ENCODE peak calls at places on chromosome X, in seven cellular contexts. One of them, this sample, is unnamed.

GRCh38 chrX:153806999-153807575 is 12.6 kb downstream of the SSR4 start:
- DNase-seq in LHCN-M2: no peak
- DNase-seq in stimulated activated naive CD8-positive, alpha-beta T cell treated with anti-CD3 and anti-CD28 coated beads, Interleukin-15, Interleukin-2, amounts not matched to agents 100 U/mL and 50 U/mL, for 24 hours: no peak
- DNase-seq in activated CD8-positive, alpha-beta memory T cell treated with anti-CD3 and anti-CD28 coated beads for 1 hour: no peak
- DNase-seq in naive thymus-derived CD8-positive, alpha-beta T cell: no peak
- DNase-seq in CD4-positive, alpha-beta T cell: no peak
- DNase-seq in stimulated activated naive CD4-positive, alpha-beta T cell: no peak
- DNase-seq in this sample: no peak

GRCh38 chrX:103845165-103845653 is 13.2 kb upstream of the RAB9B start:
- DNase-seq in LHCN-M2: peak
- DNase-seq in stimulated activated naive CD8-positive, alpha-beta T cell treated with anti-CD3 and anti-CD28 coated beads, Interleukin-15, Interleukin-2, amounts not matched to agents 100 U/mL and 50 U/mL, for 24 hours: peak
- DNase-seq in activated CD8-positive, alpha-beta memory T cell treated with anti-CD3 and anti-CD28 coated beads for 1 hour: no peak
- DNase-seq in naive thymus-derived CD8-positive, alpha-beta T cell: peak
- DNase-seq in CD4-positive, alpha-beta T cell: peak
- DNase-seq in stimulated activated naive CD4-positive, alpha-beta T cell: peak
- DNase-seq in this sample: peak

GRCh38 chrX:9885150-9885549 is 82.0 kb upstream of the CLDN34 start:
- DNase-seq in LHCN-M2: peak
- DNase-seq in stimulated activated naive CD8-positive, alpha-beta T cell treated with anti-CD3 and anti-CD28 coated beads, Interleukin-15, Interleukin-2, amounts not matched to agents 100 U/mL and 50 U/mL, for 24 hours: peak
- DNase-seq in activated CD8-positive, alpha-beta memory T cell treated with anti-CD3 and anti-CD28 coated beads for 1 hour: no peak
- DNase-seq in naive thymus-derived CD8-positive, alpha-beta T cell: peak
- DNase-seq in CD4-positive, alpha-beta T cell: peak
- DNase-seq in stimulated activated naive CD4-positive, alpha-beta T cell: no peak
- DNase-seq in this sample: peak

GRCh38 chrX:71143508-71143907 is 1.1 kb upstream of the NLGN3 start:
- DNase-seq in LHCN-M2: no peak
- DNase-seq in stimulated activated naive CD8-positive, alpha-beta T cell treated with anti-CD3 and anti-CD28 coated beads, Interleukin-15, Interleukin-2, amounts not matched to agents 100 U/mL and 50 U/mL, for 24 hours: no peak
- DNase-seq in activated CD8-positive, alpha-beta memory T cell treated with anti-CD3 and anti-CD28 coated beads for 1 hour: no peak
- DNase-seq in naive thymus-derived CD8-positive, alpha-beta T cell: no peak
- DNase-seq in CD4-positive, alpha-beta T cell: no peak
- DNase-seq in stimulated activated naive CD4-positive, alpha-beta T cell: no peak
- DNase-seq in this sample: no peak

GRCh38 chrX:131728295-131729145 is 184.6 kb downstream of the OR13H1 start:
- DNase-seq in LHCN-M2: no peak
- DNase-seq in stimulated activated naive CD8-positive, alpha-beta T cell treated with anti-CD3 and anti-CD28 coated beads, Interleukin-15, Interleukin-2, amounts not matched to agents 100 U/mL and 50 U/mL, for 24 hours: no peak
- DNase-seq in activated CD8-positive, alpha-beta memory T cell treated with anti-CD3 and anti-CD28 coated beads for 1 hour: peak
- DNase-seq in naive thymus-derived CD8-positive, alpha-beta T cell: peak
- DNase-seq in CD4-positive, alpha-beta T cell: no peak
- DNase-seq in stimulated activated naive CD4-positive, alpha-beta T cell: no peak
- DNase-seq in this sample: no peak

GRCh38 chrX:47145408-47146120 is 543 bp downstream of the RBM10 start:
- DNase-seq in LHCN-M2: no peak
- DNase-seq in stimulated activated naive CD8-positive, alpha-beta T cell treated with anti-CD3 and anti-CD28 coated beads, Interleukin-15, Interleukin-2, amounts not matched to agents 100 U/mL and 50 U/mL, for 24 hours: no peak
- DNase-seq in activated CD8-positive, alpha-beta memory T cell treated with anti-CD3 and anti-CD28 coated beads for 1 hour: no peak
- DNase-seq in naive thymus-derived CD8-positive, alpha-beta T cell: no peak
- DNase-seq in CD4-positive, alpha-beta T cell: no peak
- DNase-seq in stimulated activated naive CD4-positive, alpha-beta T cell: peak
- DNase-seq in this sample: no peak

GRCh38 chrX:20442597-20442996 is 175.9 kb upstream of the RPS6KA3 start:
- DNase-seq in LHCN-M2: peak
- DNase-seq in stimulated activated naive CD8-positive, alpha-beta T cell treated with anti-CD3 and anti-CD28 coated beads, Interleukin-15, Interleukin-2, amounts not matched to agents 100 U/mL and 50 U/mL, for 24 hours: peak
- DNase-seq in activated CD8-positive, alpha-beta memory T cell treated with anti-CD3 and anti-CD28 coated beads for 1 hour: peak
- DNase-seq in naive thymus-derived CD8-positive, alpha-beta T cell: peak
- DNase-seq in CD4-positive, alpha-beta T cell: peak
- DNase-seq in stimulated activated naive CD4-positive, alpha-beta T cell: peak
- DNase-seq in this sample: peak

GRCh38 chrX:130975947-130976346 is 72.9 kb upstream of the ENOX2 start:
- DNase-seq in LHCN-M2: peak
- DNase-seq in stimulated activated naive CD8-positive, alpha-beta T cell treated with anti-CD3 and anti-CD28 coated beads, Interleukin-15, Interleukin-2, amounts not matched to agents 100 U/mL and 50 U/mL, for 24 hours: peak
- DNase-seq in activated CD8-positive, alpha-beta memory T cell treated with anti-CD3 and anti-CD28 coated beads for 1 hour: no peak
- DNase-seq in naive thymus-derived CD8-positive, alpha-beta T cell: peak
- DNase-seq in CD4-positive, alpha-beta T cell: no peak
- DNase-seq in stimulated activated naive CD4-positive, alpha-beta T cell: no peak
- DNase-seq in this sample: peak

GRCh38 chrX:10628906-10629305 is 8.5 kb upstream of the MID1 start:
- DNase-seq in LHCN-M2: no peak
- DNase-seq in stimulated activated naive CD8-positive, alpha-beta T cell treated with anti-CD3 and anti-CD28 coated beads, Interleukin-15, Interleukin-2, amounts not matched to agents 100 U/mL and 50 U/mL, for 24 hours: no peak
- DNase-seq in activated CD8-positive, alpha-beta memory T cell treated with anti-CD3 and anti-CD28 coated beads for 1 hour: no peak
- DNase-seq in naive thymus-derived CD8-positive, alpha-beta T cell: no peak
- DNase-seq in CD4-positive, alpha-beta T cell: no peak
- DNase-seq in stimulated activated naive CD4-positive, alpha-beta T cell: no peak
- DNase-seq in this sample: no peak

GRCh38 chrX:49192722-49193328 is 6.7 kb upstream of the PRICKLE3 start:
- DNase-seq in LHCN-M2: no peak
- DNase-seq in stimulated activated naive CD8-positive, alpha-beta T cell treated with anti-CD3 and anti-CD28 coated beads, Interleukin-15, Interleukin-2, amounts not matched to agents 100 U/mL and 50 U/mL, for 24 hours: peak
- DNase-seq in activated CD8-positive, alpha-beta memory T cell treated with anti-CD3 and anti-CD28 coated beads for 1 hour: no peak
- DNase-seq in naive thymus-derived CD8-positive, alpha-beta T cell: no peak
- DNase-seq in CD4-positive, alpha-beta T cell: no peak
- DNase-seq in stimulated activated naive CD4-positive, alpha-beta T cell: no peak
- DNase-seq in this sample: no peak

GRCh38 chrX:143634701-143635442 is 1.0 kb downstream of the SLITRK4 start:
- DNase-seq in LHCN-M2: peak
- DNase-seq in stimulated activated naive CD8-positive, alpha-beta T cell treated with anti-CD3 and anti-CD28 coated beads, Interleukin-15, Interleukin-2, amounts not matched to agents 100 U/mL and 50 U/mL, for 24 hours: no peak
- DNase-seq in activated CD8-positive, alpha-beta memory T cell treated with anti-CD3 and anti-CD28 coated beads for 1 hour: no peak
- DNase-seq in naive thymus-derived CD8-positive, alpha-beta T cell: no peak
- DNase-seq in CD4-positive, alpha-beta T cell: no peak
- DNase-seq in stimulated activated naive CD4-positive, alpha-beta T cell: no peak
- DNase-seq in this sample: peak

GRCh38 chrX:151780621-151781020 is 46.1 kb downstream of the CNGA2 start:
- DNase-seq in LHCN-M2: no peak
- DNase-seq in stimulated activated naive CD8-positive, alpha-beta T cell treated with anti-CD3 and anti-CD28 coated beads, Interleukin-15, Interleukin-2, amounts not matched to agents 100 U/mL and 50 U/mL, for 24 hours: no peak
- DNase-seq in activated CD8-positive, alpha-beta memory T cell treated with anti-CD3 and anti-CD28 coated beads for 1 hour: no peak
- DNase-seq in naive thymus-derived CD8-positive, alpha-beta T cell: no peak
- DNase-seq in CD4-positive, alpha-beta T cell: no peak
- DNase-seq in stimulated activated naive CD4-positive, alpha-beta T cell: no peak
- DNase-seq in this sample: no peak

GRCh38 chrX:9942086-9942485 is 25.1 kb upstream of the CLDN34 start:
- DNase-seq in LHCN-M2: no peak
- DNase-seq in stimulated activated naive CD8-positive, alpha-beta T cell treated with anti-CD3 and anti-CD28 coated beads, Interleukin-15, Interleukin-2, amounts not matched to agents 100 U/mL and 50 U/mL, for 24 hours: peak
- DNase-seq in activated CD8-positive, alpha-beta memory T cell treated with anti-CD3 and anti-CD28 coated beads for 1 hour: no peak
- DNase-seq in naive thymus-derived CD8-positive, alpha-beta T cell: peak
- DNase-seq in CD4-positive, alpha-beta T cell: no peak
- DNase-seq in stimulated activated naive CD4-positive, alpha-beta T cell: no peak
- DNase-seq in this sample: no peak

GRCh38 chrX:115419094-115419493 is 129.6 kb downstream of the LUZP4 start:
- DNase-seq in LHCN-M2: no peak
- DNase-seq in stimulated activated naive CD8-positive, alpha-beta T cell treated with anti-CD3 and anti-CD28 coated beads, Interleukin-15, Interleukin-2, amounts not matched to agents 100 U/mL and 50 U/mL, for 24 hours: no peak
- DNase-seq in activated CD8-positive, alpha-beta memory T cell treated with anti-CD3 and anti-CD28 coated beads for 1 hour: no peak
- DNase-seq in naive thymus-derived CD8-positive, alpha-beta T cell: no peak
- DNase-seq in CD4-positive, alpha-beta T cell: no peak
- DNase-seq in stimulated activated naive CD4-positive, alpha-beta T cell: no peak
- DNase-seq in this sample: no peak

GRCh38 chrX:39477438-39478120 is 620.2 kb downstream of the BCOR start:
- DNase-seq in LHCN-M2: no peak
- DNase-seq in stimulated activated naive CD8-positive, alpha-beta T cell treated with anti-CD3 and anti-CD28 coated beads, Interleukin-15, Interleukin-2, amounts not matched to agents 100 U/mL and 50 U/mL, for 24 hours: peak
- DNase-seq in activated CD8-positive, alpha-beta memory T cell treated with anti-CD3 and anti-CD28 coated beads for 1 hour: no peak
- DNase-seq in naive thymus-derived CD8-positive, alpha-beta T cell: peak
- DNase-seq in CD4-positive, alpha-beta T cell: peak
- DNase-seq in stimulated activated naive CD4-positive, alpha-beta T cell: peak
- DNase-seq in this sample: peak

GRCh38 chrX:13828392-13828791 is 11.5 kb upstream of the GPM6B start:
- DNase-seq in LHCN-M2: no peak
- DNase-seq in stimulated activated naive CD8-positive, alpha-beta T cell treated with anti-CD3 and anti-CD28 coated beads, Interleukin-15, Interleukin-2, amounts not matched to agents 100 U/mL and 50 U/mL, for 24 hours: no peak
- DNase-seq in activated CD8-positive, alpha-beta memory T cell treated with anti-CD3 and anti-CD28 coated beads for 1 hour: no peak
- DNase-seq in naive thymus-derived CD8-positive, alpha-beta T cell: no peak
- DNase-seq in CD4-positive, alpha-beta T cell: no peak
- DNase-seq in stimulated activated naive CD4-positive, alpha-beta T cell: no peak
- DNase-seq in this sample: no peak

GRCh38 chrX:110665636-110666035 is 130.0 kb downstream of the CHRDL1 start:
- DNase-seq in LHCN-M2: peak
- DNase-seq in stimulated activated naive CD8-positive, alpha-beta T cell treated with anti-CD3 and anti-CD28 coated beads, Interleukin-15, Interleukin-2, amounts not matched to agents 100 U/mL and 50 U/mL, for 24 hours: peak
- DNase-seq in activated CD8-positive, alpha-beta memory T cell treated with anti-CD3 and anti-CD28 coated beads for 1 hour: no peak
- DNase-seq in naive thymus-derived CD8-positive, alpha-beta T cell: no peak
- DNase-seq in CD4-positive, alpha-beta T cell: no peak
- DNase-seq in stimulated activated naive CD4-positive, alpha-beta T cell: no peak
- DNase-seq in this sample: peak

GRCh38 chrX:3384330-3384729 is 37.9 kb upstream of the MXRA5 start:
- DNase-seq in LHCN-M2: no peak
- DNase-seq in stimulated activated naive CD8-positive, alpha-beta T cell treated with anti-CD3 and anti-CD28 coated beads, Interleukin-15, Interleukin-2, amounts not matched to agents 100 U/mL and 50 U/mL, for 24 hours: no peak
- DNase-seq in activated CD8-positive, alpha-beta memory T cell treated with anti-CD3 and anti-CD28 coated beads for 1 hour: no peak
- DNase-seq in naive thymus-derived CD8-positive, alpha-beta T cell: no peak
- DNase-seq in CD4-positive, alpha-beta T cell: no peak
- DNase-seq in stimulated activated naive CD4-positive, alpha-beta T cell: no peak
- DNase-seq in this sample: peak

GRCh38 chrX:10217218-10217617 is 60.4 kb downstream of the CLCN4 start:
- DNase-seq in LHCN-M2: no peak
- DNase-seq in stimulated activated naive CD8-positive, alpha-beta T cell treated with anti-CD3 and anti-CD28 coated beads, Interleukin-15, Interleukin-2, amounts not matched to agents 100 U/mL and 50 U/mL, for 24 hours: no peak
- DNase-seq in activated CD8-positive, alpha-beta memory T cell treated with anti-CD3 and anti-CD28 coated beads for 1 hour: no peak
- DNase-seq in naive thymus-derived CD8-positive, alpha-beta T cell: no peak
- DNase-seq in CD4-positive, alpha-beta T cell: no peak
- DNase-seq in stimulated activated naive CD4-positive, alpha-beta T cell: no peak
- DNase-seq in this sample: no peak

GRCh38 chrX:54447461-54447860 is 7.3 kb downstream of the TSR2 start:
- DNase-seq in LHCN-M2: peak
- DNase-seq in stimulated activated naive CD8-positive, alpha-beta T cell treated with anti-CD3 and anti-CD28 coated beads, Interleukin-15, Interleukin-2, amounts not matched to agents 100 U/mL and 50 U/mL, for 24 hours: no peak
- DNase-seq in activated CD8-positive, alpha-beta memory T cell treated with anti-CD3 and anti-CD28 coated beads for 1 hour: no peak
- DNase-seq in naive thymus-derived CD8-positive, alpha-beta T cell: no peak
- DNase-seq in CD4-positive, alpha-beta T cell: no peak
- DNase-seq in stimulated activated naive CD4-positive, alpha-beta T cell: no peak
- DNase-seq in this sample: peak

GRCh38 chrX:13110427-13111324 is 66.3 kb upstream of the FAM9C start:
- DNase-seq in LHCN-M2: peak
- DNase-seq in stimulated activated naive CD8-positive, alpha-beta T cell treated with anti-CD3 and anti-CD28 coated beads, Interleukin-15, Interleukin-2, amounts not matched to agents 100 U/mL and 50 U/mL, for 24 hours: no peak
- DNase-seq in activated CD8-positive, alpha-beta memory T cell treated with anti-CD3 and anti-CD28 coated beads for 1 hour: no peak
- DNase-seq in naive thymus-derived CD8-positive, alpha-beta T cell: no peak
- DNase-seq in CD4-positive, alpha-beta T cell: no peak
- DNase-seq in stimulated activated naive CD4-positive, alpha-beta T cell: no peak
- DNase-seq in this sample: no peak

GRCh38 chrX:137432609-137433008 is 133.3 kb upstream of the ZIC3 start:
- DNase-seq in LHCN-M2: no peak
- DNase-seq in stimulated activated naive CD8-positive, alpha-beta T cell treated with anti-CD3 and anti-CD28 coated beads, Interleukin-15, Interleukin-2, amounts not matched to agents 100 U/mL and 50 U/mL, for 24 hours: no peak
- DNase-seq in activated CD8-positive, alpha-beta memory T cell treated with anti-CD3 and anti-CD28 coated beads for 1 hour: no peak
- DNase-seq in naive thymus-derived CD8-positive, alpha-beta T cell: no peak
- DNase-seq in CD4-positive, alpha-beta T cell: no peak
- DNase-seq in stimulated activated naive CD4-positive, alpha-beta T cell: no peak
- DNase-seq in this sample: peak

GRCh38 chrX:69530306-69530705 is 26.2 kb downstream of the NALF2 start:
- DNase-seq in LHCN-M2: no peak
- DNase-seq in stimulated activated naive CD8-positive, alpha-beta T cell treated with anti-CD3 and anti-CD28 coated beads, Interleukin-15, Interleukin-2, amounts not matched to agents 100 U/mL and 50 U/mL, for 24 hours: no peak
- DNase-seq in activated CD8-positive, alpha-beta memory T cell treated with anti-CD3 and anti-CD28 coated beads for 1 hour: no peak
- DNase-seq in naive thymus-derived CD8-positive, alpha-beta T cell: no peak
- DNase-seq in CD4-positive, alpha-beta T cell: no peak
- DNase-seq in stimulated activated naive CD4-positive, alpha-beta T cell: no peak
- DNase-seq in this sample: no peak

This sample was measured in iPS-NIHi11.